ENCODE peak calls at places on chromosomes 11 and 22, in seven cellular contexts. J, T, L, Y, N, G and Z are unnamed samples.

GRCh38 chr11:92753161-92753560 is 216.3 kb upstream of the MTNR1B start:
- DNase-seq in J (no peak), T (no peak), L (no peak), Y (no peak), N (no peak), G (no peak), Z (no peak)

GRCh38 chr11:63478896-63479295 is 12.1 kb downstream of the PLAAT5 start:
- DNase-seq in J (peak; percentile 61), T (peak; percentile 56), L (peak; percentile 71), Y (peak; percentile 66), N (no peak), G (peak; percentile 68), Z (peak; percentile 74)

GRCh38 chr11:106763516-106763915 is 254.8 kb downstream of the GUCY1A2 start:
- DNase-seq in J (peak; percentile 7), T (no peak), L (no peak), Y (peak; percentile 11), N (no peak), G (no peak), Z (no peak)

GRCh38 chr11:72826942-72827480 is 12.8 kb downstream of the ATG16L2 start:
- DNase-seq in J (no peak), T (no peak), L (no peak), Y (no peak), N (no peak), G (no peak), Z (no peak)

GRCh38 chr11:99522467-99523173 is 501.9 kb downstream of the CNTN5 start:
- DNase-seq in J (peak; percentile 12), T (no peak), L (no peak), Y (peak; percentile 24), N (no peak), G (no peak), Z (no peak)

GRCh38 chr11:14854057-14854456 is 38.0 kb downstream of the CYP2R1 start:
- DNase-seq in J (no peak), T (no peak), L (no peak), Y (no peak), N (no peak), G (no peak), Z (no peak)

GRCh38 chr11:64500176-64501013 is 90.6 kb upstream of the SLC22A12 start:
- DNase-seq in J (no peak), T (no peak), L (no peak), Y (no peak), N (no peak), G (no peak), Z (no peak)

GRCh38 chr11:61963016-61963281 is 4.5 kb downstream of the FTH1 start:
- DNase-seq in J (no peak), T (peak; percentile 63), L (no peak), Y (no peak), N (no peak), G (no peak), Z (no peak)

GRCh38 chr11:12677131-12677530 is 2.9 kb downstream of the TEAD1 start:
- DNase-seq in J (no peak), T (no peak), L (no peak), Y (peak; percentile 53), N (no peak), G (no peak), Z (no peak)

GRCh38 chr11:68447015-68447801 is 13.3 kb upstream of the PPP6R3 start:
- DNase-seq in J (no peak), T (peak; percentile 87), L (peak; percentile 82), Y (peak; percentile 36), N (peak; percentile 78), G (peak; percentile 56), Z (peak; percentile 92)

GRCh38 chr22:28208797-28209196 is 289.7 kb upstream of the PITPNB start:
- DNase-seq in J (no peak), T (no peak), L (no peak), Y (no peak), N (no peak), G (no peak), Z (no peak)

GRCh38 chr11:70071996-70072395 is 6.1 kb upstream of the ANO1 start:
- DNase-seq in J (no peak), T (no peak), L (no peak), Y (no peak), N (no peak), G (no peak), Z (peak; percentile 12)

GRCh38 chr11:96315476-96315875 is 27.5 kb downstream of the MAML2 start:
- DNase-seq in J (no peak), T (no peak), L (no peak), Y (no peak), N (no peak), G (no peak), Z (no peak)

GRCh38 chr11:29448246-29448877 is 568.5 kb downstream of the KCNA4 start:
- DNase-seq in J (no peak), T (no peak), L (peak; percentile 13), Y (peak; percentile 18), N (no peak), G (no peak), Z (peak; percentile 19)

GRCh38 chr22:39727541-39727940 is 157.0 kb downstream of the CACNA1I start:
- DNase-seq in J (no peak), T (no peak), L (peak; percentile 24), Y (no peak), N (no peak), G (no peak), Z (peak; percentile 22)

GRCh38 chr11:120031612-120032600 is 106.0 kb downstream of the TRIM29 start:
- DNase-seq in J (no peak), T (no peak), L (no peak), Y (no peak), N (no peak), G (no peak), Z (no peak)

GRCh38 chr11:56396047-56396446 is 16.4 kb upstream of the OR5AL1 start:
- DNase-seq in J (no peak), T (no peak), L (no peak), Y (no peak), N (no peak), G (no peak), Z (no peak)

GRCh38 chr11:17786824-17787525 is 52.4 kb downstream of the KCNC1 start:
- DNase-seq in J (peak; percentile 87), T (no peak), L (no peak), Y (peak; percentile 90), N (no peak), G (no peak), Z (no peak)

GRCh38 chr11:131889760-131890620 is 519.6 kb downstream of the NTM start:
- DNase-seq in J (peak; percentile 36), T (no peak), L (no peak), Y (peak; percentile 42), N (no peak), G (no peak), Z (no peak)

DNA sequence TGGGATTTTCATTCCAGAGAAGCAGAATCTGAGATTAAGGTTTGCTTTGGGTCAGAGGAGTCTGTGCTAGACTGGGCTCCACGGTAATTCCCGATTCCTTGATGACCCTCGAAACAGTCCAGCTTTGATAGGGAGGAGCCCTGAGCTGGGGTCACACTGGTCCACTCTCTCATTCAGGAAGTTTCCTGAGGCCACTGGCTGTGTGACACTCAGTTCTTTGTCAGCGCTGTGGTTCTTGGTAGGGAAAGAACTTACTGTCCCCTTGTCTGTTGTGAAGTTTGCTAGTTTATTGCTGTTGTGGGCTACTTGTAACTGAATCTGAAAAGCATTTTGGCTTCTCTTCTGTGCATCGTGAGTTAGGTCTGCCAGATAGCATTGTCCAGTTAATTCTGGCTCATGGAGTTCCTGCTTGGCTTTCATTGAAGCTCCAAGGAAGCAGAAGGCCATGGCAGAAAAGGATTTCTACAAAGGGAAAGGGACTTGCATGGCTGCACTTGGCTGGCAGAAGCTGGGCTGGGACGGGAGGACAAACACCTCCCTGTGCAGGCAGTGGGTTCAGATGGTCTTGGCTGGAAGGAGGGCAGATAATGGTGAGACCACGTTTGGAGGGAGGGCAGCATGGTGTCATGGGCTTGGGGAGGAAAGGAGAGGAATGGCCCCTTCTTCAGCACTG is 23.3 kb downstream of the BCR start:
- DNase-seq in J (no peak), T (no peak), L (no peak), Y (no peak), N (no peak), G (no peak), Z (no peak)
- H3K4me1 ChIP-seq in J (peaks cover 8% of the 10 kb centered on the region), T (peaks cover 4% of the 10 kb centered on the region), L (no peaks in the 10 kb centered on the region), Y (no peaks in the 10 kb centered on the region), N (peaks cover 49% of the 10 kb centered on the region), G (peaks cover 27% of the 10 kb centered on the region), Z (no peaks in the 10 kb centered on the region)

DNA sequence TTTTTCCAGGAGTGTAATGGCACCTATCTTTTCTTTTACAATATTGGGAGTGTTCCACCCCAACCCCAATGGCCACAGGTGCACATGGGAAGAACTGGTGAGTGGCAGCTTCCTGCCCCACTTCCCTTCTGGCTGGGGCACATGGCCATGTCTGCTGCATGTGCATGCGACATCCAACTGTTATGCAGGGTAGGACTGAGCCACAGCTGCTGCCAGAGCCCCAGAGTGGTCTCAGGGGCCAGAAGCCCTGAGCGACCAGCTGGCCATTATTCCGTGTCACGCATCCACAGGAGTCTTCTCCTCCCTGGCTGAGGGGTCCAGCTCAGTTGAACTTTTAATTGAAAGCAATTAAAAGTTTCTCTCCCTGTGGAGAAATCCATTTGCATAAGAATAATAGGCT is 8.7 kb upstream of the GLYAT start:
- DNase-seq in J (no peak), T (no peak), L (no peak), Y (no peak), N (no peak), G (no peak), Z (no peak)
- H3K9me3 ChIP-seq in J (no peaks in the 10 kb centered on the region), T (peaks cover 12% of the 10 kb centered on the region), L (no peaks in the 10 kb centered on the region), Y (no peaks in the 10 kb centered on the region), N (peaks cover 60% of the 10 kb centered on the region), G (no peaks in the 10 kb centered on the region), Z (peaks cover 4% of the 10 kb centered on the region)

DNA sequence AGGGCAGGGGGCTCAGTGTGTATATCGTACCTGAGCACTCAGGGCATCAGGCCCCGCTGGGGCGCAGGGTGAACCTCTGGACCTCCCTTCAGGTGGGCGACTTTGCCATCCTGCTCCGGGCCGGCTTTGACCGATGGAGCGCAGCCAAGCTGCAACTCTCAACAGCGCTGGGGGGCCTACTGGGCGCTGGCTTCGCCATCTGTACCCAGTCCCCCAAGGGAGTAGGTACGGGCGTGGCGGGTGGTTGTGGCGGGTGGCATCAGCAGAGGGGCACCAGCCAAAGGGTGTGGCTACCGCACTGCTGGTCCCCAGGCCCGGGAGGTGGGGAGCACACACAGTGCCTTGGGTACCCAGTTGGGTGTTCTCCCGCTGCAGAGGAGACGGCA is 6.3 kb downstream of the SLC39A13 start:
- DNase-seq in J (no peak), T (no peak), L (no peak), Y (no peak), N (no peak), G (no peak), Z (no peak)
- H3K4me1 ChIP-seq in J (peaks cover 55% of the 10 kb centered on the region), T (no peaks in the 10 kb centered on the region), L (peaks cover 13% of the 10 kb centered on the region), Y (peaks cover 49% of the 10 kb centered on the region), N (peaks cover 66% of the 10 kb centered on the region), G (no peaks in the 10 kb centered on the region), Z (peaks cover 8% of the 10 kb centered on the region)

DNA sequence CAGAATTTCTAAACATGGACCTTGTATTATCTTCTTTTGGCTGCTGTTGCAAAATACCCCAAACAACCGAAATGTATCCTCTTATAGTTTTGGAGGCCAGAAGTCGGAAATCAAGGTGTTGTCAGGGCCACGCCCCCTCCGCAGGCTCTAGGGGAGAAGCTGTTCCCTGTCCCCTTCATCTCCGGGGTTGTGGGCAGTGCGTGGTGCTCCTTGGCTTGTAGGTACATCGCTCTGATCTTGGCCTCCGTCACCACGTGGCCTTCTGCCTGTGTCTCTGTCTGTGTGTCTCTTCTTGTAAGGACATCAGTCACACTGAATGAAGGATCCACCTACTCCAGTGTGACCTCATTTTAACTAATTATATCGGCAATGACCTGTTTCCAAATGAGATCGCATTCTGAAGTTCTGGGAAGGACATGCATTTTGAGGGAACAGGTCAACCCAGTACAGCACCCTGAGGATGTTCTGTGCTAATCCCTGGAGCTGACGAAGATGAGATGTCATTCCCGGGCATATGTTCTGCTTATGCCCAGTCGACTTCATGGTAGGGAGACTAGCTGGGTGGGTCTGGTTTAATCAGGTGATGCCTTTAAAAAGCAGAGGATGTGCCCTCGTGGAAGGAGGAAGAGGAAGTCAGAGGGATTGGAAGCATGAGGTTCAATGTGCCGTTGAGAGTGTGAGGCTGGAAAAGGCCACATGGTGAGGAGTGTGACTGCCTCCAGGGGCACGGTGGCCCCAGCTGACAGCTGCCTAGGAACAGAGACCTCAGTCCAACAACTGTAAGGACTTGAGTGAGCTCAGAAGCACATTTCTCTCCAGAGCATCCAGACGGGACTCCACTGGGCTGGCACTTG is 531.1 kb downstream of the TBC1D22A start:
- DNase-seq in J (no peak), T (no peak), L (no peak), Y (no peak), N (no peak), G (no peak), Z (peak; percentile 20)
- H3K9me3 ChIP-seq in J (no peaks in the 10 kb centered on the region), T (no peaks in the 10 kb centered on the region), L (no peaks in the 10 kb centered on the region), Y (no peaks in the 10 kb centered on the region), N (no peaks in the 10 kb centered on the region), G (no peaks in the 10 kb centered on the region), Z (no peaks in the 10 kb centered on the region)